ENCODE peak calls at places on chromosomes 2 and 18, in ten cellular contexts. One of them, this sample, is unnamed.
A peak's percentile ranks its signal among the peaks of the same experiment; 100 is the strongest.

GRCh38 chr2:62641410-62641843 is 64.1 kb upstream of the EHBP1 start:
- DNase-seq in left ventricle myocardium inferior: no peak
- DNase-seq in lower lobe of right lung: no peak
- DNase-seq in Peyer's patch: no peak
- DNase-seq in adrenal gland: no peak
- DNase-seq in keratinocyte: no peak
- DNase-seq in thoracic aorta: no peak
- DNase-seq in SK-N-SH: no peak
- DNase-seq in tibial artery: no peak
- DNase-seq in A673: peak; percentile 46
- DNase-seq in this sample: no peak

GRCh38 chr18:49833804-49834203 is 20.5 kb upstream of the ACAA2 start:
- DNase-seq in tibial artery: no peak
- DNase-seq in lower lobe of right lung: no peak
- DNase-seq in adrenal gland: no peak
- DNase-seq in A673: no peak
- DNase-seq in Peyer's patch: no peak
- DNase-seq in SK-N-SH: no peak
- DNase-seq in keratinocyte: no peak
- DNase-seq in left ventricle myocardium inferior: no peak
- DNase-seq in thoracic aorta: no peak
- DNase-seq in this sample: no peak

GRCh38 chr2:223477318-223477717 is 124.8 kb downstream of the SCG2 start:
- DNase-seq in lower lobe of right lung: no peak
- DNase-seq in Peyer's patch: no peak
- DNase-seq in keratinocyte: no peak
- DNase-seq in thoracic aorta: no peak
- DNase-seq in SK-N-SH: no peak
- DNase-seq in A673: no peak
- DNase-seq in left ventricle myocardium inferior: no peak
- DNase-seq in adrenal gland: no peak
- DNase-seq in tibial artery: no peak
- DNase-seq in this sample: no peak

GRCh38 chr18:58567453-58568196 is 61.3 kb downstream of the ALPK2 start:
- DNase-seq in A673: peak; percentile 82
- DNase-seq in lower lobe of right lung: no peak
- DNase-seq in Peyer's patch: no peak
- DNase-seq in keratinocyte: peak; percentile 97
- DNase-seq in adrenal gland: no peak
- DNase-seq in thoracic aorta: no peak
- DNase-seq in left ventricle myocardium inferior: no peak
- DNase-seq in SK-N-SH: no peak
- DNase-seq in tibial artery: no peak
- DNase-seq in this sample: no peak

GRCh38 chr2:51510298-51510697 is 478.4 kb upstream of the NRXN1 start:
- DNase-seq in A673: no peak
- DNase-seq in keratinocyte: no peak
- DNase-seq in adrenal gland: no peak
- DNase-seq in left ventricle myocardium inferior: no peak
- DNase-seq in tibial artery: no peak
- DNase-seq in Peyer's patch: no peak
- DNase-seq in thoracic aorta: no peak
- DNase-seq in SK-N-SH: no peak
- DNase-seq in lower lobe of right lung: no peak
- DNase-seq in this sample: no peak

GRCh38 chr2:117785740-117786139 is 28.8 kb upstream of the DDX18 start:
- DNase-seq in lower lobe of right lung: no peak
- DNase-seq in left ventricle myocardium inferior: no peak
- DNase-seq in SK-N-SH: peak; percentile 57
- DNase-seq in keratinocyte: peak; percentile 7
- DNase-seq in A673: peak; percentile 67
- DNase-seq in adrenal gland: peak; percentile 62
- DNase-seq in Peyer's patch: no peak
- DNase-seq in thoracic aorta: no peak
- DNase-seq in tibial artery: no peak
- DNase-seq in this sample: no peak

GRCh38 chr2:112623913-112624777 is 21.6 kb upstream of the SLC20A1 start:
- DNase-seq in A673: peak; percentile 22
- DNase-seq in thoracic aorta: no peak
- DNase-seq in SK-N-SH: no peak
- DNase-seq in Peyer's patch: peak; percentile 39
- DNase-seq in tibial artery: peak; percentile 48
- DNase-seq in adrenal gland: peak; percentile 52
- DNase-seq in left ventricle myocardium inferior: peak; percentile 29
- DNase-seq in keratinocyte: peak; percentile 90
- DNase-seq in lower lobe of right lung: no peak
- DNase-seq in this sample: peak; percentile 72

GRCh38 chr2:55338268-55338667 is 69.2 kb upstream of the MTIF2 start:
- DNase-seq in adrenal gland: no peak
- DNase-seq in lower lobe of right lung: no peak
- DNase-seq in left ventricle myocardium inferior: no peak
- DNase-seq in SK-N-SH: no peak
- DNase-seq in keratinocyte: no peak
- DNase-seq in tibial artery: no peak
- DNase-seq in A673: no peak
- DNase-seq in Peyer's patch: no peak
- DNase-seq in thoracic aorta: no peak
- DNase-seq in this sample: no peak

GRCh38 chr2:8006626-8007025 is 675.2 kb upstream of the ID2 start:
- DNase-seq in SK-N-SH: no peak
- DNase-seq in lower lobe of right lung: no peak
- DNase-seq in Peyer's patch: no peak
- DNase-seq in thoracic aorta: no peak
- DNase-seq in A673: no peak
- DNase-seq in adrenal gland: no peak
- DNase-seq in tibial artery: no peak
- DNase-seq in keratinocyte: no peak
- DNase-seq in left ventricle myocardium inferior: no peak
- DNase-seq in this sample: no peak

GRCh38 chr18:55658598-55658997 is 70.6 kb upstream of the TCF4 start:
- DNase-seq in Peyer's patch: no peak
- DNase-seq in A673: no peak
- DNase-seq in SK-N-SH: no peak
- DNase-seq in tibial artery: no peak
- DNase-seq in lower lobe of right lung: no peak
- DNase-seq in thoracic aorta: no peak
- DNase-seq in keratinocyte: no peak
- DNase-seq in left ventricle myocardium inferior: no peak
- DNase-seq in adrenal gland: no peak
- DNase-seq in this sample: no peak
- H3K9me3 ChIP-seq in Peyer's patch: no peaks in the 10 kb centered on the region
- H3K9me3 ChIP-seq in A673: no peaks in the 10 kb centered on the region
- H3K9me3 ChIP-seq in SK-N-SH: no peaks in the 10 kb centered on the region
- H3K9me3 ChIP-seq in tibial artery: no peaks in the 10 kb centered on the region
- H3K9me3 ChIP-seq in lower lobe of right lung: no peaks in the 10 kb centered on the region
- H3K9me3 ChIP-seq in thoracic aorta: no peaks in the 10 kb centered on the region
- H3K9me3 ChIP-seq in keratinocyte: no peaks in the 10 kb centered on the region
- H3K9me3 ChIP-seq in left ventricle myocardium inferior: no peaks in the 10 kb centered on the region
- H3K9me3 ChIP-seq in adrenal gland: no peaks in the 10 kb centered on the region
- H3K9me3 ChIP-seq in this sample: no peaks in the 10 kb centered on the region

DNA sequence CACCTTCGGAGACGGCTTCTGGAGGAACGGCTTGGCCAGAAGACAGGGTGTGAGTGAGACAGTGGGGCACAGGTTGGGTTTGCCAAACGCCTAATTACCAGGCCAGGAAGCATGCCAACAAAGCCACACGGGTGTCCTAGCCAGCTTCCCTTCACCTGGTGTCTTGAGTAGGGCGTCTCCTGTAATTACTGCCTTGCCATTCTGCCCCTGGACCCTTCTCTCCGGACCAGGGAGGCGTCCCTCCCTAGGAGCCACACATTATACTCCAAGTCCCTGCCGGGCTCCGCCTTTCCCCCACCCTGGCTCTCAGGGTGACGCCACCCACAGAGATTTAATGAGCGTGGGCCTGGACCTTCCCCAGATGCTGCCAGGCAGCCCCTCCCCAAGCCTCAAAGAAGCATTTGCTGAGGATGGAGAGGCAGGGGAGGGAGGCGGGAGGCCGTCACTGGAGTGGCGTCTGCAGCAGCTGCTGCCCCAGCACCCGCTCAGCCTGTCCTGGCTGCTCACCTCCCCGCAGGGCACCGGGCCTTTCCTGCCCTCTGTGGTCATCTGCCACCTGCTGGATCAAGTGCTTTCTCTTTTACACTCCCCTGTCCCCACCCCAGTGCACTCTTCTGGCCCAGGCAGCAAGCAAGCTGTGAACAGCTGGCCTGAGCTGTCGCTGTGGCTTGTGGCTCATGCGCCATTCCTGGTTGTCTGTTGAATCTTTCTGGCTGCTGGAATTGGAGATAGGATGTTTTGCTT is 20.7 kb downstream of the FOSL2 start:
- DNase-seq in thoracic aorta: no peak
- DNase-seq in Peyer's patch: no peak
- DNase-seq in SK-N-SH: no peak
- DNase-seq in left ventricle myocardium inferior: peak; percentile 48
- DNase-seq in tibial artery: no peak
- DNase-seq in keratinocyte: no peak
- DNase-seq in adrenal gland: no peak
- DNase-seq in A673: no peak
- DNase-seq in lower lobe of right lung: no peak
- DNase-seq in this sample: no peak
- TF ChIP-seq CTCF in thoracic aorta: no peak
- TF ChIP-seq CTCF in Peyer's patch: no peak
- TF ChIP-seq CTCF in SK-N-SH: no peak
- TF ChIP-seq CTCF in left ventricle myocardium inferior: peak; percentile 41
- TF ChIP-seq CTCF in tibial artery: no peak
- TF ChIP-seq CTCF in keratinocyte: no peak
- TF ChIP-seq CTCF in adrenal gland: peak; percentile 21
- TF ChIP-seq CTCF in A673: no peak
- TF ChIP-seq CTCF in lower lobe of right lung: no peak
- TF ChIP-seq CTCF in this sample: no peak

DNA sequence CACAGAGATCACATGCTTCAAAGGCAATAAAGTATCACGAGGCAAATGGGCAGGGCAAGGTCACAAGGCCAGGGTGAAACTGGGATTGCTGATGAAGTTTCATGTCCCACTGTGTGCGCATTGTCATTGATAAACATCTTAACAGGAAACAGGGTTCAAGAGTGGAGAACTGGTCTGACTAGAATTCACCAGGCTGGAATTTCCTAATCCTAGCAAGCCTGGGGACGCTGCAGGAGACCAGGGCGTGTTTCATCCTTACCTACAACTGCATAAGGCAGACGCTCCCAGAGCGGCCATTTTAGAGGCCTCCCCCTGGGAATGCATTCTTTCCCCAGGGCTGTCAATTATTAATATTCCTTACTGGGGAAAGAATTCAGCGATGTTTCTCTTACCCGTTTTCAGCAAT is 33.2 kb downstream of the PTPN4 start:
- DNase-seq in lower lobe of right lung: no peak
- DNase-seq in keratinocyte: no peak
- DNase-seq in left ventricle myocardium inferior: no peak
- DNase-seq in A673: no peak
- DNase-seq in tibial artery: no peak
- DNase-seq in adrenal gland: no peak
- DNase-seq in SK-N-SH: no peak
- DNase-seq in thoracic aorta: no peak
- DNase-seq in Peyer's patch: no peak
- DNase-seq in this sample: no peak
- H3K9me3 ChIP-seq in lower lobe of right lung: peaks cover 24% of the 10 kb centered on the region
- H3K9me3 ChIP-seq in keratinocyte: no peaks in the 10 kb centered on the region
- H3K9me3 ChIP-seq in left ventricle myocardium inferior: peaks cover 49% of the 10 kb centered on the region
- H3K9me3 ChIP-seq in A673: peaks cover 22% of the 10 kb centered on the region
- H3K9me3 ChIP-seq in tibial artery: peaks cover 25% of the 10 kb centered on the region
- H3K9me3 ChIP-seq in adrenal gland: peaks cover 20% of the 10 kb centered on the region
- H3K9me3 ChIP-seq in SK-N-SH: peaks cover 11% of the 10 kb centered on the region
- H3K9me3 ChIP-seq in thoracic aorta: peaks cover 17% of the 10 kb centered on the region
- H3K9me3 ChIP-seq in Peyer's patch: peaks cover 9% of the 10 kb centered on the region
- H3K9me3 ChIP-seq in this sample: peaks cover 28% of the 10 kb centered on the region

DNA sequence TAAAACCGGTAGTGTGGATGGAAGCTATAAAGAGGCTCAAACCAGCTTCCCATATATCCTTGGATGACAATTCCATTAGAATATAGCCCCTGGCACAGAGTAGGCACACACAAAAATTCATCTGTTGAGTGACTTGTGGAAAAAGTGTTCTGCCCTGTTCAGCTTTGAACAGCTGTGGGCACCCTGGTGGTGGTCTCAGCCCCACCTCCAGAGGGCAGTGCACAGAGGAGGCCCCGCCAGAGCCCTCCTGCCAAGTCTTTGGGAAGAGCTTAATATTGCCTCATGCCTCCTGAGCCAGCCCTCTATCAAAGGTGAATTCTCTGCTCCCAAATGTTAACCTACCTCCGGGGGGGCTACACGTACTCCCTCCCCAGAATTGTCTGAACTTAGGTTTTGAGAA is 30.4 kb downstream of the EPAS1 start:
- DNase-seq in thoracic aorta: no peak
- DNase-seq in A673: no peak
- DNase-seq in lower lobe of right lung: no peak
- DNase-seq in tibial artery: no peak
- DNase-seq in SK-N-SH: no peak
- DNase-seq in Peyer's patch: no peak
- DNase-seq in adrenal gland: no peak
- DNase-seq in keratinocyte: no peak
- DNase-seq in left ventricle myocardium inferior: no peak
- DNase-seq in this sample: no peak
- TF ChIP-seq CTCF in thoracic aorta: no peak
- TF ChIP-seq CTCF in A673: peak; percentile 30
- TF ChIP-seq CTCF in lower lobe of right lung: peak; percentile 19
- TF ChIP-seq CTCF in tibial artery: no peak
- TF ChIP-seq CTCF in SK-N-SH: peak; percentile 47
- TF ChIP-seq CTCF in Peyer's patch: no peak
- TF ChIP-seq CTCF in adrenal gland: no peak
- TF ChIP-seq CTCF in keratinocyte: peak; percentile 29
- TF ChIP-seq CTCF in left ventricle myocardium inferior: peak; percentile 16
- TF ChIP-seq CTCF in this sample: no peak

DNA sequence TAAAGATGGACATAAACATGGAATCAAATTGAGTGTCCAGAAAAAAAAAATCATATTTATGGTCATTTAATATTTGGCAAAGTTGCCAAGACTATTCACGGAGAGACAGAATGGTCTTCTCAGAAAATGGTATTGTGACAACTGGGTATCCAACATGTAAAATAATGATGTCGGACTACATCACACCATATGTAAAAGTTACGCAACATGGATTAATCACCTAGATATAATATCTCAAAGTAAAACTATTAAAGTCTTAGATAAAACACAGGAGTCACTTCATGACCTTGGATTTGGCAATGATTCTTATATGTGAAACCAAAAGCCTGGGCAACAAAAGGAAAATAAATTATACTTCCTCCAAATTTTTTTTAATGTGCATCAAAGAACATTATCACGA is 1591.7 kb upstream of the DDX18 start:
- DNase-seq in lower lobe of right lung: no peak
- DNase-seq in left ventricle myocardium inferior: no peak
- DNase-seq in Peyer's patch: no peak
- DNase-seq in tibial artery: no peak
- DNase-seq in thoracic aorta: no peak
- DNase-seq in adrenal gland: no peak
- DNase-seq in A673: no peak
- DNase-seq in SK-N-SH: no peak
- DNase-seq in keratinocyte: no peak
- DNase-seq in this sample: no peak
- H3K9me3 ChIP-seq in lower lobe of right lung: no peaks in the 10 kb centered on the region
- H3K9me3 ChIP-seq in left ventricle myocardium inferior: peaks cover 26% of the 10 kb centered on the region
- H3K9me3 ChIP-seq in Peyer's patch: peaks cover 4% of the 10 kb centered on the region
- H3K9me3 ChIP-seq in tibial artery: no peaks in the 10 kb centered on the region
- H3K9me3 ChIP-seq in thoracic aorta: no peaks in the 10 kb centered on the region
- H3K9me3 ChIP-seq in adrenal gland: no peaks in the 10 kb centered on the region
- H3K9me3 ChIP-seq in A673: peaks cover 38% of the 10 kb centered on the region
- H3K9me3 ChIP-seq in SK-N-SH: no peaks in the 10 kb centered on the region
- H3K9me3 ChIP-seq in keratinocyte: peaks cover 8% of the 10 kb centered on the region
- H3K9me3 ChIP-seq in this sample: no peaks in the 10 kb centered on the region

GRCh38 chr2:228983700-228984099 is 287.4 kb downstream of the PID1 start:
- DNase-seq in SK-N-SH: no peak
- DNase-seq in adrenal gland: no peak
- DNase-seq in keratinocyte: no peak
- DNase-seq in thoracic aorta: no peak
- DNase-seq in lower lobe of right lung: no peak
- DNase-seq in left ventricle myocardium inferior: no peak
- DNase-seq in Peyer's patch: no peak
- DNase-seq in tibial artery: no peak
- DNase-seq in A673: no peak
- DNase-seq in this sample: no peak
- TF ChIP-seq CTCF in SK-N-SH: no peak
- TF ChIP-seq CTCF in adrenal gland: no peak
- TF ChIP-seq CTCF in keratinocyte: no peak
- TF ChIP-seq CTCF in thoracic aorta: no peak
- TF ChIP-seq CTCF in lower lobe of right lung: no peak
- TF ChIP-seq CTCF in left ventricle myocardium inferior: no peak
- TF ChIP-seq CTCF in Peyer's patch: no peak
- TF ChIP-seq CTCF in tibial artery: no peak
- TF ChIP-seq CTCF in A673: no peak
- TF ChIP-seq CTCF in this sample: no peak

This sample was measured in CD4-positive, alpha-beta T cell.